ENCODE peak calls at places on chromosomes 5 and 9, in ten cellular contexts. O is ascending aorta, A is uterus, U is tibial nerve, Y is body of pancreas, T is breast epithelium, N is H1, Z is adrenal gland, P is kidney, K is left ventricle myocardium inferior. I is an unnamed sample.

GRCh38 chr5:34603378-34603777 is 52.8 kb upstream of the RAI14 start:
- DNase-seq in O (no peak), A (no peak), U (no peak), Y (no peak), T (no peak), N (no peak), Z (no peak), P (no peak), K (no peak), I (no peak)

GRCh38 chr9:124835026-124835501 is 18.2 kb upstream of the WDR38 start:
- DNase-seq in O (no peak), A (peak; percentile 70), U (peak; percentile 72), Y (peak; percentile 92), T (peak; percentile 74), N (no peak), Z (peak; percentile 78), P (peak; percentile 86), K (peak; percentile 90), I (peak; percentile 97)

GRCh38 chr9:110180713-110181434 is 27.1 kb downstream of the C9orf152 start:
- DNase-seq in O (no peak), A (peak; percentile 55), U (no peak), Y (peak; percentile 38), T (no peak), N (no peak), Z (peak; percentile 57), P (no peak), K (no peak), I (no peak)

GRCh38 chr5:68628082-68628796 is 412.7 kb downstream of the PIK3R1 start:
- DNase-seq in O (no peak), A (no peak), U (no peak), Y (no peak), T (no peak), N (no peak), Z (no peak), P (no peak), K (no peak), I (no peak)

GRCh38 chr5:126139773-126140172 is 283.4 kb upstream of the GRAMD2B start:
- DNase-seq in O (no peak), A (no peak), U (no peak), Y (no peak), T (no peak), N (no peak), Z (no peak), P (no peak), K (no peak), I (no peak)

GRCh38 chr5:54087436-54087835 is 222.9 kb downstream of the ARL15 start:
- DNase-seq in O (no peak), A (no peak), U (no peak), Y (no peak), T (no peak), N (no peak), Z (no peak), P (no peak), K (no peak), I (no peak)

GRCh38 chr5:34038838-34039237 is 4.2 kb downstream of the C1QTNF3 start:
- DNase-seq in O (no peak), A (no peak), U (no peak), Y (no peak), T (no peak), N (no peak), Z (no peak), P (no peak), K (no peak), I (no peak)

GRCh38 chr5:132473608-132474007 is 17.0 kb downstream of the IRF1 start:
- DNase-seq in O (peak; percentile 1), A (peak; percentile 13), U (no peak), Y (no peak), T (no peak), N (no peak), Z (peak; percentile 12), P (peak; percentile 16), K (no peak), I (peak; percentile 1)

GRCh38 chr5:152247850-152248385 is 157.2 kb downstream of the NMUR2 start:
- DNase-seq in O (no peak), A (no peak), U (no peak), Y (no peak), T (no peak), N (no peak), Z (no peak), P (no peak), K (no peak), I (no peak)

GRCh38 chr9:130315446-130316226 is 50.1 kb downstream of the HMCN2 start:
- DNase-seq in O (no peak), A (no peak), U (no peak), Y (no peak), T (no peak), N (no peak), Z (no peak), P (no peak), K (no peak), I (no peak)
- H3K4me1 ChIP-seq in O (no peaks in the 10 kb centered on the region), A (peaks cover 6% of the 10 kb centered on the region), U (peaks cover 28% of the 10 kb centered on the region), Y (no peaks in the 10 kb centered on the region), T (no peaks in the 10 kb centered on the region), N (no peaks in the 10 kb centered on the region), Z (no peaks in the 10 kb centered on the region), P (peaks cover 2% of the 10 kb centered on the region), K (peaks cover 22% of the 10 kb centered on the region), I (no peaks in the 10 kb centered on the region)

GRCh38 chr5:61303348-61303747 is 28.7 kb upstream of the ZSWIM6 start:
- DNase-seq in O (no peak), A (no peak), U (no peak), Y (no peak), T (no peak), N (no peak), Z (no peak), P (no peak), K (no peak), I (no peak)
- H3K4me3 ChIP-seq in O (peak overlapping the region; percentile 19), A (no peak overlapping the region), U (no peak overlapping the region), Y (no peak overlapping the region), T (no peak overlapping the region), N (no peak overlapping the region), Z (no peak overlapping the region), P (no peak overlapping the region), K (peak overlapping the region; percentile 21), I (no peak overlapping the region)

GRCh38 chr5:96994493-96994892 is 58.6 kb downstream of the LNPEP start:
- DNase-seq in O (no peak), A (no peak), U (no peak), Y (no peak), T (no peak), N (no peak), Z (no peak), P (no peak), K (no peak), I (no peak)

GRCh38 chr5:96995419-96995818 is 59.5 kb downstream of the LNPEP start:
- DNase-seq in O (no peak), A (no peak), U (no peak), Y (no peak), T (no peak), N (no peak), Z (no peak), P (no peak), K (no peak), I (no peak)

GRCh38 chr5:97000391-97000790 is 64.5 kb downstream of the LNPEP start:
- DNase-seq in O (no peak), A (no peak), U (no peak), Y (no peak), T (no peak), N (no peak), Z (no peak), P (no peak), K (no peak), I (no peak)

GRCh38 chr5:96999856-97000255 is 64.0 kb downstream of the LNPEP start:
- DNase-seq in O (no peak), A (no peak), U (no peak), Y (no peak), T (no peak), N (no peak), Z (no peak), P (no peak), K (no peak), I (no peak)

DNA sequence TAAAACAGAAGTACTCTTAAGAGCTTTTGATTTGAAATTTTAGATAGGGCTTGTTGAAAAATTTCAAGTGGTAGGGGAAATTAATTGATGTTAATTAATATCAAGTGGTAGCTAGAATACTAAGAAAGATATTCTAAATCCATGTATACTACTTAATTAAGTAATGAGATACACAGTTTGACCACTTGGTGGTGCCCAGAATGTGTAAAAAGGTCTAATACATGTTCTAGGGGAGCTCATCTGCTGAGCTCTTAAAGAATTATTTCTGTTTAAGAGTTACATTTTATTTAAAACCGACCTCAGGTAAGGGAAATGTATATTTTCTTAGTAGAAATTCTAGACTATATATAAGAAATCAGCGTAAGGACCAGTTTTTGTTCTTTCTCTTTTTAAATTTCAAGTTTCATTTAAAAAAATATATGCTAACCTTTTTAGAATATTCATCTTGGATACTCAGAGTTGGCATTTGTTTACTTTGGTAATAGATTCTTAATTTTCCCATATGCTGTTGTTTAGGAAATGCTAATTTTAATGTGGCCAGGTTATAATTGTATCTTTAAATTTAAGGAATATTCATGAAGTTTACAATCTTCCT is 61.5 kb downstream of the LNPEP start:
- DNase-seq in O (no peak), A (no peak), U (peak; percentile 16), Y (peak; percentile 13), T (no peak), N (no peak), Z (peak; percentile 15), P (no peak), K (no peak), I (peak; percentile 44)
- TF ChIP-seq CTCF in O (peak; percentile 5), A (no peak), U (peak; percentile 12), Y (peak; percentile 32), T (no peak), N (peak; percentile 34), Z (peak; percentile 36), P (peak; percentile 41), K (peak; percentile 60), I (peak; percentile 70)

DNA sequence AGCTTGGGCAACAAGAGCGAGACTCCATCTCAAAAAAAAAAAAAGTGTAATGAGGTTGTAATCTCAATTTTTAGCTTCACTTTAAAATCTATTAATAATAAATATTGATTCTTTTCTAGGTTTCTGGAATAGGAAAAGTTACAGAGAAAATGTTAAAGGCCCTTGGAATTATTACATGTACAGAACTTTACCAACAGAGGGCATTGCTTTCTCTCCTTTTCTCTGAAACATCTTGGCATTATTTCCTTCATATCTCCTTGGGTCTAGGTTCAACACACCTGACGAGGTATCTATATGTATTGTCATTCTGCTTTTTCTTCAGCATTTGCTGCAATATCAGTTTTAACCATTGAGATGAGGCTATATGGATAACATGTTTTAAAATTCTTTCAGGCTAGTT is 26.6 kb upstream of the ANKDD1B start:
- DNase-seq in O (no peak), A (no peak), U (no peak), Y (no peak), T (no peak), N (no peak), Z (no peak), P (no peak), K (no peak), I (no peak)
- H3K4me1 ChIP-seq in O (no peaks in the 10 kb centered on the region), A (no peaks in the 10 kb centered on the region), U (no peaks in the 10 kb centered on the region), Y (no peaks in the 10 kb centered on the region), T (no peaks in the 10 kb centered on the region), N (no peaks in the 10 kb centered on the region), Z (no peaks in the 10 kb centered on the region), P (no peaks in the 10 kb centered on the region), K (peaks cover 3% of the 10 kb centered on the region), I (no peaks in the 10 kb centered on the region)

DNA sequence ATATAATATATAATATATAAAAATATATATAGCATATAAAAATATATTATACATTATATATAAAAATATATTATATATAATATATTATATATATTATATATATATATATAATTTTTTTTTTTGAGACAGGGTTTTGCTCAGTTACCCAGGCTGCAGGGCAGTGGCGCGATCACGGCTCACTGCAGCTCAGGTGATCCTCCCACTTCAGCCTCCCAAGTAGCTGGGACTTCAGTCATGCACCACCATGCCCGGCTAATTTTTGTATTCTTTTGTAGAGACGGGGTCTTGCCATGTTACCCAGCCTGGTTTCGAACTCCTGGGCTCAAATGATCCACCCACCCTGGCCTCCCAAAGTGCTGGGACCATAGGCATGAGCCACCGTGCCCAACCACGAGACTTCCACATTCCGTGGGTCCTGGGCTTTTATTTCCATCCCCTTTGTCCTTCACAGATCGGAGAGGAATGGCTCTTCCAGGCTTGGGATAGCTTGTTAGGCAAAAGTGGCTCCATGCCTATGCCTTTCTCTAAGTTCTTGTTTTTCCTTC is 62.0 kb upstream of the IER5L start:
- DNase-seq in O (peak; percentile 2), A (peak; percentile 9), U (no peak), Y (no peak), T (no peak), N (no peak), Z (no peak), P (peak; percentile 13), K (peak; percentile 7), I (no peak)
- H3K4me3 ChIP-seq in O (no peak overlapping the region), A (no peak overlapping the region), U (no peak overlapping the region), Y (no peak overlapping the region), T (no peak overlapping the region), N (no peak overlapping the region), Z (no peak overlapping the region), P (no peak overlapping the region), K (no peak overlapping the region), I (no peak overlapping the region)